ENCODE peak calls at places on chromosomes 1 and 21, in five cellular contexts. One of them, this sample, is unnamed.

GRCh38 chr1:228345201-228345930 is 61.3 kb downstream of the TRIM11 start:
- DNase-seq in adrenal gland: no peak
- DNase-seq in ovary: no peak
- DNase-seq in tibial nerve: no peak
- DNase-seq in heart left ventricle: peak
- DNase-seq in this sample: no peak

GRCh38 chr1:71587961-71588360 is 507.1 kb upstream of the ZRANB2 start:
- DNase-seq in adrenal gland: no peak
- DNase-seq in tibial nerve: no peak
- DNase-seq in ovary: no peak
- DNase-seq in heart left ventricle: no peak
- DNase-seq in this sample: no peak

GRCh38 chr1:3814065-3814464 is 17.8 kb upstream of the LRRC47 start:
- DNase-seq in adrenal gland: no peak
- DNase-seq in ovary: no peak
- DNase-seq in tibial nerve: no peak
- DNase-seq in heart left ventricle: no peak
- DNase-seq in this sample: no peak

GRCh38 chr1:92168657-92169056 is 49.1 kb upstream of the C1orf146 start:
- DNase-seq in tibial nerve: no peak
- DNase-seq in adrenal gland: peak
- DNase-seq in heart left ventricle: no peak
- DNase-seq in ovary: no peak
- DNase-seq in this sample: no peak

GRCh38 chr1:167808104-167808503 is 86.3 kb downstream of the MPZL1 start:
- DNase-seq in adrenal gland: no peak
- DNase-seq in heart left ventricle: no peak
- DNase-seq in tibial nerve: no peak
- DNase-seq in ovary: no peak
- DNase-seq in this sample: no peak

GRCh38 chr1:65459397-65459768 is 38.9 kb downstream of the LEPR start:
- DNase-seq in adrenal gland: no peak
- DNase-seq in heart left ventricle: no peak
- DNase-seq in ovary: no peak
- DNase-seq in tibial nerve: no peak
- DNase-seq in this sample: peak

GRCh38 chr1:67347688-67348472 is 40.2 kb downstream of the IL12RB2 start:
- DNase-seq in tibial nerve: peak
- DNase-seq in ovary: peak
- DNase-seq in adrenal gland: peak
- DNase-seq in heart left ventricle: no peak
- DNase-seq in this sample: peak

GRCh38 chr1:115183158-115183557 is 93.9 kb upstream of the TSPAN2 start:
- DNase-seq in tibial nerve: no peak
- DNase-seq in heart left ventricle: no peak
- DNase-seq in adrenal gland: no peak
- DNase-seq in ovary: no peak
- DNase-seq in this sample: no peak

GRCh38 chr1:98441281-98441680 is 220.2 kb upstream of the SNX7 start:
- DNase-seq in tibial nerve: no peak
- DNase-seq in adrenal gland: no peak
- DNase-seq in ovary: no peak
- DNase-seq in heart left ventricle: no peak
- DNase-seq in this sample: no peak

GRCh38 chr1:34037856-34038255 is 127.2 kb downstream of the CSMD2 start:
- DNase-seq in tibial nerve: no peak
- DNase-seq in ovary: no peak
- DNase-seq in adrenal gland: no peak
- DNase-seq in heart left ventricle: no peak
- DNase-seq in this sample: no peak

GRCh38 chr1:46525253-46525983 is 26.0 kb downstream of the KNCN start:
- DNase-seq in ovary: no peak
- DNase-seq in tibial nerve: no peak
- DNase-seq in heart left ventricle: peak
- DNase-seq in adrenal gland: no peak
- DNase-seq in this sample: no peak

GRCh38 chr21:16315223-16315622 is 585.4 kb downstream of the USP25 start:
- DNase-seq in adrenal gland: no peak
- DNase-seq in tibial nerve: no peak
- DNase-seq in heart left ventricle: no peak
- DNase-seq in ovary: no peak
- DNase-seq in this sample: no peak

GRCh38 chr1:81650741-81651140 is 150.0 kb upstream of the ADGRL2 start:
- DNase-seq in tibial nerve: no peak
- DNase-seq in heart left ventricle: no peak
- DNase-seq in ovary: no peak
- DNase-seq in adrenal gland: no peak
- DNase-seq in this sample: no peak

GRCh38 chr1:211522804-211523203 is 30.8 kb upstream of the RD3 start:
- DNase-seq in heart left ventricle: no peak
- DNase-seq in adrenal gland: no peak
- DNase-seq in tibial nerve: no peak
- DNase-seq in ovary: no peak
- DNase-seq in this sample: no peak

GRCh38 chr21:20662523-20662922 is 335.7 kb upstream of the NCAM2 start:
- DNase-seq in ovary: no peak
- DNase-seq in adrenal gland: no peak
- DNase-seq in heart left ventricle: no peak
- DNase-seq in tibial nerve: no peak
- DNase-seq in this sample: no peak

GRCh38 chr1:211653907-211654553 is 21.4 kb downstream of the NEK2 start:
- DNase-seq in adrenal gland: no peak
- DNase-seq in heart left ventricle: no peak
- DNase-seq in ovary: peak
- DNase-seq in tibial nerve: no peak
- DNase-seq in this sample: no peak

GRCh38 chr1:17437260-17438175 is 2.0 kb downstream of the RCC2 start:
- DNase-seq in tibial nerve: no peak
- DNase-seq in ovary: peak
- DNase-seq in adrenal gland: peak
- DNase-seq in heart left ventricle: peak
- DNase-seq in this sample: no peak

GRCh38 chr21:17388226-17388625 is 124.6 kb upstream of the CXADR start:
- DNase-seq in ovary: no peak
- DNase-seq in tibial nerve: no peak
- DNase-seq in adrenal gland: no peak
- DNase-seq in heart left ventricle: no peak
- DNase-seq in this sample: no peak

GRCh38 chr1:193109619-193110018 is 4.4 kb upstream of the GLRX2 start:
- DNase-seq in adrenal gland: no peak
- DNase-seq in ovary: no peak
- DNase-seq in heart left ventricle: no peak
- DNase-seq in tibial nerve: no peak
- DNase-seq in this sample: no peak

GRCh38 chr1:40944841-40945430 is 34.6 kb upstream of the CTPS1 start:
- DNase-seq in tibial nerve: no peak
- DNase-seq in adrenal gland: peak
- DNase-seq in ovary: no peak
- DNase-seq in heart left ventricle: no peak
- DNase-seq in this sample: no peak

GRCh38 chr1:188372821-188373220 is 1544.1 kb downstream of the PLA2G4A start:
- DNase-seq in adrenal gland: no peak
- DNase-seq in ovary: no peak
- DNase-seq in tibial nerve: no peak
- DNase-seq in heart left ventricle: no peak
- DNase-seq in this sample: no peak

GRCh38 chr1:77709727-77710126 is 27.3 kb upstream of the ZZZ3 start:
- DNase-seq in ovary: no peak
- DNase-seq in tibial nerve: no peak
- DNase-seq in adrenal gland: no peak
- DNase-seq in heart left ventricle: no peak
- DNase-seq in this sample: no peak
- TF ChIP-seq POLR2A in ovary: no peak
- TF ChIP-seq POLR2A in tibial nerve: no peak
- TF ChIP-seq POLR2A in adrenal gland: no peak
- TF ChIP-seq POLR2A in heart left ventricle: no peak
- TF ChIP-seq POLR2A in this sample: no peak

GRCh38 chr1:43360616-43361015 is 1.8 kb downstream of the CDC20 start:
- DNase-seq in adrenal gland: no peak
- DNase-seq in ovary: no peak
- DNase-seq in tibial nerve: no peak
- DNase-seq in heart left ventricle: no peak
- DNase-seq in this sample: no peak

GRCh38 chr1:43357251-43357650 is 1.5 kb upstream of the CDC20 start:
- DNase-seq in heart left ventricle: no peak
- DNase-seq in adrenal gland: no peak
- DNase-seq in tibial nerve: no peak
- DNase-seq in ovary: no peak
- DNase-seq in this sample: no peak

GRCh38 chr1:43358746-43359693 is at the start of gene CDC20:
- DNase-seq in tibial nerve: peak
- DNase-seq in adrenal gland: peak
- DNase-seq in heart left ventricle: peak
- DNase-seq in ovary: peak
- DNase-seq in this sample: peak

GRCh38 chr1:43359696-43360095 is 915 bp downstream of the CDC20 start:
- DNase-seq in adrenal gland: no peak
- DNase-seq in tibial nerve: no peak
- DNase-seq in heart left ventricle: no peak
- DNase-seq in ovary: no peak
- DNase-seq in this sample: no peak

DNA sequence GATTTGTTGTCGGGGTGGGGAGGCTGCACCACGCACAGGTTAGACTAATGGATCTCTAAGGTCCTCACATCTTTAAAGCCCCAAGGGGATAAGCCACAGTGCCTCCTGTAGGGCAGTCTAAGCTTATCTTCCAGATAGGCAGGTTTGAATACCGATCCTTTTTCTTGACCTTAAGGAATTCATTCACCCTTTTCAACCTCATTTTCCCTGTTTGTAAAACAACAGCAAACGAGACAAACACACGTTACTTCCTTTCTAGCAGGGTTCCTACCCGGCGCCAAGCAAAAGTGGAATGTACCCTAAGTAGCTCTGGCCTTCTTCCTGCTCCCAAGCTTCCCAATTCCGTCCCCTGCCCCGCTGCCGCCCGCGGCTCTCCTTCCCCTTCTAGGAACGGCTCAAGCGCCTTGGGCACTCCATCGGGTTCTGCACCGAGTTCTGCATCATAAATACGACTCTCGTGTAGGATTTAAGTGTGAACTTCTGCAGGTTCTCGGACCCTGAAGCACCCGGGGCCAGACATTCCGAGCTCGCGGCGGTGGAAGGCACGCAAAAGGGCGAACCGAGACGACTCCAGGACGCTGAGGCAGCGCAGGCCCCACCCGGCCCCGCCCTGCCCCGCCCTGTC is 548 bp upstream of the CDC20 start:
- DNase-seq in tibial nerve: no peak
- DNase-seq in ovary: no peak
- DNase-seq in adrenal gland: no peak
- DNase-seq in heart left ventricle: no peak
- DNase-seq in this sample: peak
- TF ChIP-seq POLR2A in tibial nerve: no peak
- TF ChIP-seq POLR2A in ovary: no peak
- TF ChIP-seq POLR2A in adrenal gland: peak
- TF ChIP-seq POLR2A in heart left ventricle: no peak
- TF ChIP-seq POLR2A in this sample: peak

GRCh38 chr1:150576367-150576711 is 3.1 kb downstream of the MCL1 start:
- DNase-seq in ovary: no peak
- DNase-seq in adrenal gland: no peak
- DNase-seq in heart left ventricle: no peak
- DNase-seq in tibial nerve: no peak
- DNase-seq in this sample: no peak

GRCh38 chr1:150575072-150575489 is 4.3 kb downstream of the MCL1 start:
- DNase-seq in tibial nerve: no peak
- DNase-seq in ovary: no peak
- DNase-seq in heart left ventricle: no peak
- DNase-seq in adrenal gland: no peak
- DNase-seq in this sample: no peak

GRCh38 chr1:150572918-150573647 is 6.3 kb downstream of the MCL1 start:
- DNase-seq in adrenal gland: no peak
- DNase-seq in ovary: no peak
- DNase-seq in heart left ventricle: no peak
- DNase-seq in tibial nerve: no peak
- DNase-seq in this sample: no peak

GRCh38 chr1:150575518-150576366 is 3.7 kb downstream of the MCL1 start:
- DNase-seq in heart left ventricle: no peak
- DNase-seq in tibial nerve: no peak
- DNase-seq in adrenal gland: no peak
- DNase-seq in ovary: no peak
- DNase-seq in this sample: no peak

GRCh38 chr1:150574260-150575071 is 4.9 kb downstream of the MCL1 start:
- DNase-seq in ovary: no peak
- DNase-seq in heart left ventricle: no peak
- DNase-seq in adrenal gland: no peak
- DNase-seq in tibial nerve: no peak
- DNase-seq in this sample: no peak
- TF ChIP-seq POLR2A in ovary: no peak
- TF ChIP-seq POLR2A in heart left ventricle: no peak
- TF ChIP-seq POLR2A in adrenal gland: no peak
- TF ChIP-seq POLR2A in tibial nerve: no peak
- TF ChIP-seq POLR2A in this sample: no peak

GRCh38 chr1:150487763-150488115 is 520 bp downstream of the TARS2 start:
- DNase-seq in ovary: no peak
- DNase-seq in adrenal gland: no peak
- DNase-seq in tibial nerve: no peak
- DNase-seq in heart left ventricle: no peak
- DNase-seq in this sample: no peak

GRCh38 chr1:150484431-150484830 is 2.8 kb upstream of the TARS2 start:
- DNase-seq in ovary: no peak
- DNase-seq in adrenal gland: no peak
- DNase-seq in tibial nerve: no peak
- DNase-seq in heart left ventricle: no peak
- DNase-seq in this sample: no peak

GRCh38 chr1:150484861-150485260 is 2.4 kb upstream of the TARS2 start:
- DNase-seq in tibial nerve: no peak
- DNase-seq in adrenal gland: no peak
- DNase-seq in ovary: no peak
- DNase-seq in heart left ventricle: no peak
- DNase-seq in this sample: no peak

GRCh38 chr1:150486966-150487762 is at the start of gene TARS2:
- DNase-seq in tibial nerve: peak
- DNase-seq in heart left ventricle: peak
- DNase-seq in ovary: peak
- DNase-seq in adrenal gland: peak
- DNase-seq in this sample: peak
- TF ChIP-seq POLR2A in tibial nerve: peak
- TF ChIP-seq POLR2A in heart left ventricle: no peak
- TF ChIP-seq POLR2A in ovary: peak
- TF ChIP-seq POLR2A in adrenal gland: peak
- TF ChIP-seq POLR2A in this sample: peak

GRCh38 chr1:147172168-147173016 is at the start of gene PRKAB2:
- DNase-seq in ovary: peak
- DNase-seq in adrenal gland: peak
- DNase-seq in heart left ventricle: peak
- DNase-seq in tibial nerve: peak
- DNase-seq in this sample: peak
- TF ChIP-seq POLR2A in ovary: peak
- TF ChIP-seq POLR2A in adrenal gland: peak
- TF ChIP-seq POLR2A in heart left ventricle: peak
- TF ChIP-seq POLR2A in tibial nerve: peak
- TF ChIP-seq POLR2A in this sample: peak

GRCh38 chr1:52842643-52843310 is at the start of gene ZYG11A:
- DNase-seq in heart left ventricle: peak
- DNase-seq in ovary: peak
- DNase-seq in tibial nerve: no peak
- DNase-seq in adrenal gland: no peak
- DNase-seq in this sample: peak

GRCh38 chr1:52852854-52853253 is 10.3 kb downstream of the ZYG11A start:
- DNase-seq in heart left ventricle: no peak
- DNase-seq in ovary: no peak
- DNase-seq in tibial nerve: no peak
- DNase-seq in adrenal gland: no peak
- DNase-seq in this sample: no peak

GRCh38 chr1:52850951-52851350 is 8.4 kb downstream of the ZYG11A start:
- DNase-seq in heart left ventricle: no peak
- DNase-seq in adrenal gland: no peak
- DNase-seq in tibial nerve: no peak
- DNase-seq in ovary: no peak
- DNase-seq in this sample: no peak

GRCh38 chr1:52848423-52848822 is 5.9 kb downstream of the ZYG11A start:
- DNase-seq in tibial nerve: no peak
- DNase-seq in ovary: no peak
- DNase-seq in heart left ventricle: no peak
- DNase-seq in adrenal gland: no peak
- DNase-seq in this sample: no peak
- TF ChIP-seq POLR2A in tibial nerve: no peak
- TF ChIP-seq POLR2A in ovary: no peak
- TF ChIP-seq POLR2A in heart left ventricle: no peak
- TF ChIP-seq POLR2A in adrenal gland: no peak
- TF ChIP-seq POLR2A in this sample: no peak